ENCODE peak calls at places on chromosomes 16 and 17, in five cellular contexts. O is CD8-positive, alpha-beta T cell; A is astrocyte of the spinal cord; F is IMR-90; K is Panc1. C is an unnamed sample.

GRCh38 chr17:73281926-73282325 is 20.2 kb upstream of the CPSF4L start:
- DNase-seq in O (no peak), A (no peak), F (no peak), K (no peak), C (no peak)

GRCh38 chr17:77345260-77345910 is 204.6 kb downstream of the SEC14L1 start:
- DNase-seq in O (no peak), A (no peak), F (no peak), K (no peak), C (no peak)

GRCh38 chr17:36850794-36851193 is 86.5 kb upstream of the LHX1 start:
- DNase-seq in O (no peak), A (peak; percentile 62), F (peak; percentile 74), K (peak; percentile 12), C (no peak)

GRCh38 chr17:27453466-27453865 is 2.8 kb upstream of the KSR1 start:
- DNase-seq in O (no peak), A (no peak), F (peak; percentile 46), K (no peak), C (no peak)

GRCh38 chr17:71208111-71208704 is 912.6 kb upstream of the SOX9 start:
- DNase-seq in O (no peak), A (peak; percentile 83), F (peak; percentile 92), K (no peak), C (no peak)

GRCh38 chr16:64417711-64418227 is 704.1 kb downstream of the CDH11 start:
- DNase-seq in O (no peak), A (peak; percentile 85), F (peak; percentile 41), K (no peak), C (no peak)

GRCh38 chr17:36461330-36462110 is 25.0 kb upstream of the ZNHIT3 start:
- DNase-seq in O (no peak), A (no peak), F (no peak), K (no peak), C (no peak)

GRCh38 chr16:81569361-81570034 is 124.9 kb downstream of the CMIP start:
- DNase-seq in O (no peak), A (no peak), F (no peak), K (no peak), C (no peak)

GRCh38 chr17:4994081-4994595 is 3.2 kb downstream of the INCA1 start:
- DNase-seq in O (no peak), A (no peak), F (no peak), K (no peak), C (no peak)

GRCh38 chr17:41211845-41212466 is 14.5 kb upstream of the KRTAP9-2 start:
- DNase-seq in O (no peak), A (peak; percentile 14), F (peak; percentile 73), K (peak; percentile 12), C (no peak)

GRCh38 chr16:56609463-56609921 is 1.1 kb downstream of the MT2A start:
- DNase-seq in O (peak; percentile 73), A (peak; percentile 92), F (peak; percentile 92), K (no peak), C (peak; percentile 59)

GRCh38 chr17:72697602-72698146 is 394.8 kb downstream of the SLC39A11 start:
- DNase-seq in O (no peak), A (no peak), F (peak; percentile 25), K (no peak), C (peak; percentile 6)

GRCh38 chr17:633133-633532 is 81.5 kb downstream of the VPS53 start:
- DNase-seq in O (no peak), A (no peak), F (no peak), K (no peak), C (no peak)

GRCh38 chr17:80792373-80792781 is 199.3 kb upstream of the CHMP6 start:
- DNase-seq in O (no peak), A (no peak), F (peak; percentile 56), K (no peak), C (no peak)

GRCh38 chr17:34892864-34893263 is 68.4 kb downstream of the CCT6B start:
- DNase-seq in O (peak; percentile 10), A (no peak), F (no peak), K (no peak), C (peak; percentile 29)

GRCh38 chr17:82963104-82963950 is 116.1 kb upstream of the METRNL start:
- DNase-seq in O (peak; percentile 54), A (peak; percentile 78), F (peak; percentile 77), K (no peak), C (peak; percentile 71)

GRCh38 chr17:81672954-81673353 is 6.4 kb downstream of the CCDC137 start:
- DNase-seq in O (no peak), A (no peak), F (no peak), K (no peak), C (no peak)

GRCh38 chr17:68580236-68580903 is 20.8 kb downstream of the FAM20A start:
- DNase-seq in O (no peak), A (peak; percentile 29), F (peak; percentile 17), K (no peak), C (no peak)

GRCh38 chr17:32446949-32447348 is 2.6 kb downstream of the PSMD11 start:
- DNase-seq in O (no peak), A (no peak), F (no peak), K (no peak), C (no peak)

GRCh38 chr16:23505180-23505665 is 5.1 kb downstream of the GGA2 start:
- DNase-seq in O (no peak), A (no peak), F (no peak), K (no peak), C (no peak)

GRCh38 chr16:28001642-28002041 is 61.9 kb downstream of the GSG1L start:
- DNase-seq in O (no peak), A (no peak), F (no peak), K (no peak), C (no peak)

GRCh38 chr17:45200701-45201100 is 21.0 kb upstream of the FMNL1 start:
- DNase-seq in O (no peak), A (no peak), F (no peak), K (no peak), C (peak; percentile 25)

GRCh38 chr16:2783581-2784375 is 3.6 kb downstream of the PRSS33 start:
- DNase-seq in O (no peak), A (no peak), F (no peak), K (no peak), C (no peak)

GRCh38 chr17:1344521-1344920 is 55.5 kb downstream of the YWHAE start:
- DNase-seq in O (no peak), A (no peak), F (no peak), K (no peak), C (no peak)

GRCh38 chr17:7313890-7314718 is 1.1 kb downstream of the GPS2 start:
- DNase-seq in O (no peak), A (no peak), F (peak; percentile 38), K (no peak), C (no peak)

GRCh38 chr16:29009050-29009837 is 24.4 kb downstream of the LAT start:
- DNase-seq in O (no peak), A (no peak), F (no peak), K (no peak), C (no peak)
- H3K4me3 ChIP-seq in O (peak overlapping the region; percentile 2), A (no peak overlapping the region), F (no peak overlapping the region), K (no peak overlapping the region), C (no peak overlapping the region)

DNA sequence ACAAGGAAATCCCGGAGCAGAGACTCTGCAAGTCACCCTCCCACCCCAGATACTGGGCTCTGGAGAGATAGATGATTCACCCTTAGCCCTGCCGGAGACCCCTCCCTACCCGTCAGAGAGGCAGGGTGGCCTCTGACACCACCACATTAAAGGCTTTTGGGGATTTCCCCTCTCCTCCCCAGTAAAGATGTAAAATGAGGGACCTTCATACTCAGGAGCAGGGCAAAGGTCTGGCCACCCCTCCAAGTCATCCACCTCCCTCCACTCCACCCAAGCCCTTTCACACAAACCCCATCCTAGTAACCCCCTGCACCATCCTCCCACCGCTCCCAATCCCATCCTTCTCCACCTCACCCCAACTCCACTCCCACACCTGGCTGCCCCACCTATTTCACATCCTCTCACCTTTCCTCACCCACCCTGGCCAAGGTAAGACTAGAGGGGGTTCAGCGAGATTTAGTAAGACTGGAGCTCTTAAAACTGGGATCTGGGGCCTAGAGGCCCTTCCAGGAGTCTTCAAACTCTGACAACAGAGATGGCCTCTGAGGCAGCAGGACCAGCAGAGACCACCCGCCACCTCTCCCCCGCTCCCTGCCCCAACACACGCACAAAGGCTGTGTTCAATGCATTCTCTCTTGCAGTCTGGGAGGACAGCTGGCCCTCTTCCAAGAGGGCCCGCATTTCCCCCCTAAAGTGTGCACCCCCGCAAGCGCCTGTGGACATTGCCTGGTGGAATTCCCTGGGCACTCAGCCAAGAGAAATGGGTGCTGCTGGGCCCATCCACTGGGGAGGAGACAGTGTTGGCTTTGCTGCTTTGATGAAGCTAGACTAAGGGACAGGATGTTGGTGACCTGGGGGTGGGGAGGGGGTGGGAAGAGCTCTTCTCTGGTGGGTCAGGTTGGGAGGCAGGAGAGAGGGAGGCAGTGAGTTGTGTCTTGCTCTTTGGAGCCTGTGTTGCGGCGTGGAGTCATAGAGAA is 1.1 kb downstream of the ABAT start:
- DNase-seq in O (peak; percentile 54), A (no peak), F (no peak), K (no peak), C (no peak)
- H3K4me3 ChIP-seq in O (peak overlapping the region; percentile 58), A (no peak overlapping the region), F (no peak overlapping the region), K (peak overlapping the region; percentile 64), C (peak overlapping the region; percentile 62)

DNA sequence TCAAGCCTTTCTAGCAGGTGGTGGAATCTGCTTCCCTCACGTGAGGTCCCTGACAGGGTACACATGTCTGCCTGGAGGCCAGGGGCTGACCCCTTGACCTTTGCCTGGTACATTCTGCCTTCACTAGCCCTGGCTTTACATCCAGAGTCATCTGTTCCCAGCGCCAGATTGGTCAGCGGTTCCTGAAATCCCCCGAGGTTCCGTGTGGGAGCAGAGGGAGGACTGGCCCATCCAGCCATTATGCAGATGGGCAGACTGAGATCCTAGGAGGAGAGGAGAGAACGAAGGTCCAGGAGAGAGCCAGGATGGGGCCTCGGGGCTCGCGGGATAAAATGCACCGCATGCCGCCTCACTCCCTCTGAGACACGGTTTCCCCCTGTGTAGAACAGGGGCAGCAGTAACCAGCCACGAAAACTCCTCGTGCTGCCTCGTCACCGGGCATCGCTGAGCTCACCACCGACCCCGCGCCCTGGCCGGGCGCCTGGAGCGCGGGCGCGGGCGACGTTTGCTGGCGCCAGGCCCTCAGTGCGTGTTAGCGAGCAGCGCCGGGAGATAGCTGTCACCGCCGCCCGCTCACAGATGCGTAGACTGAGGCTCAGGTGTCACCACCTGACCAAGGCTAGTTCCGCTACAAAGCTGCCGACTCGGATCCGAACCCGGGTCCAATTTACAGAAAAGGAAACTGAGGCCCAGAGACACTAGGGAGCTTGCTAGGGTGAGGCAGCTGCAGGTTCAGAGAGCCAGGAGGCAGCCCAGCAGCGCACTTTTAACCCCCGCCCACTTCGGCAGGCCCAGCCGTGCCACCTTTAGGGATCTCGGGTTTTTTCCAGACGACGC is 811 bp upstream of the MAP2K3 start:
- DNase-seq in O (no peak), A (no peak), F (peak; percentile 73), K (no peak), C (no peak)
- H3K4me3 ChIP-seq in O (peak overlapping the region; percentile 78), A (peak overlapping the region; percentile 39), F (peak overlapping the region; percentile 21), K (peak overlapping the region; percentile 61), C (peak overlapping the region; percentile 32)

GRCh38 chr17:51230306-51230705 is 29.5 kb downstream of the MBTD1 start:
- DNase-seq in O (no peak), A (no peak), F (peak; percentile 8), K (no peak), C (no peak)
- H3K4me3 ChIP-seq in O (no peak overlapping the region), A (no peak overlapping the region), F (no peak overlapping the region), K (no peak overlapping the region), C (no peak overlapping the region)

GRCh38 chr16:53042235-53042645 is 10.5 kb downstream of the CHD9NB start:
- DNase-seq in O (no peak), A (no peak), F (no peak), K (no peak), C (no peak)
- H3K4me3 ChIP-seq in O (no peak overlapping the region), A (no peak overlapping the region), F (no peak overlapping the region), K (no peak overlapping the region), C (no peak overlapping the region)